ENCODE peak calls at places on chromosomes 1 and 21, in four cellular contexts. P is IMR-90, S is K562, X is GM12878. V is an unnamed sample.

GRCh38 chr1:1347663-1348419 is 1.4 kb downstream of the DVL1 start:
- DNase-seq in P (peak), S (peak), X (no peak), V (no peak)

GRCh38 chr21:14594967-14595366 is 48.9 kb upstream of the SAMSN1 start:
- DNase-seq in S (no peak), X (no peak), P (no peak), V (no peak)

GRCh38 chr1:207691814-207692213 is 46.9 kb downstream of the CR1L start:
- DNase-seq in X (no peak), S (no peak), P (no peak), V (no peak)

GRCh38 chr1:61132176-61133047 is 50.1 kb downstream of the NFIA start:
- DNase-seq in S (no peak), X (no peak), P (peak), V (peak)

GRCh38 chr21:45600248-45600647 is 43.3 kb upstream of the PCBP3 start:
- DNase-seq in X (no peak), S (no peak), P (no peak), V (no peak)

GRCh38 chr1:209756608-209757445 is 974 bp downstream of the TRAF3IP3 start:
- DNase-seq in X (peak), S (no peak), P (no peak), V (no peak)

GRCh38 chr1:90045853-90046563 is 51.1 kb downstream of the ZNF326 start:
- DNase-seq in X (no peak), S (peak), P (peak), V (peak)

GRCh38 chr1:38000529-38001453 is 4.5 kb downstream of the FHL3 start:
- DNase-seq in X (no peak), S (no peak), P (peak), V (peak)

GRCh38 chr1:246782120-246782900 is 58.1 kb downstream of the SCCPDH start:
- DNase-seq in P (peak), S (no peak), X (peak), V (no peak)

GRCh38 chr1:155253208-155253607 is 2.1 kb downstream of the ENTREP3 start:
- DNase-seq in X (no peak), S (no peak), P (no peak), V (no peak)

DNA sequence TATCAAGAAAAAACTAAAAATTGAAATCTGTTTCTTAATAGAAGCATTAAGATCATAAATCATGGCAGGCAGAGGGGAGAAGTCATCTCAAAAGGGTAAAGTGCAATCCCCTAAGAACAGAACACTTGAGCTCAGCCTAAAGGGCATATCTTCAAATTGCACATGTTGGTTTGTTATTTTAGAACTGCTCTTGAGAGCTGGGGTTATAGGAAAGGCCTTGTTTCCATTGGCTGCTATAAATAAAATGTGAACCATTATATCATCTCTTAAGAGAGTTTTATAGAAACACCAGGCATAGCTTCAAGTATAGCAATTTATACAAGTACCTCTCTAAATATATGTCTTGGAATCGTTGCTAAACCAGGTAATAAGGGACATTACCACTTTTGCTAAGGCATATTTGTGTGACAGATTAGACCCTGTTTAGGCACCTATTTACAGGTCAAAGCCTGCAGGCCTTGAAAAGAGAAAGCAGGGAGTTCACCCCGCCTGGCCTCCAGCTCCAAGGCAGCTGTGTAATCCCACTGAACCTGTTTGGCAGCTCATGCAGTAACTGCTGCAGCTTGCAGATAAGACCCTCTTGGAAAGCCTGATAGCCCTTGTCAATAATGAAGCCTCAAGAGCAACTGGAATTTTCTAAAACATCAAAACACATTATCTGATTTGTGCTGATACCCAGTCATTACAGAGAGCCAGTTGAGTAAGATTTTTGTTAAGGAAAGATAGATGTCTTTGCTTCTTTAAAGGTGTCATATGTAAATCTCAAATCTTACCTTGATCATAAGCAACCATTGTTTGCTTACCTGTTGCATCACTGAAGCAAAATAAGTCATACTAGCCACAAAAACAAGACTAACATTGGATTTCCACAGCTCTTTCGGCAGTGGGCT is 24.2 kb upstream of the SYDE2 start:
- DNase-seq in P (peak), S (peak), X (no peak), V (no peak)
- TF ChIP-seq FOS in P (no peak), S (no peak), X (no peak), V (no peak)

DNA sequence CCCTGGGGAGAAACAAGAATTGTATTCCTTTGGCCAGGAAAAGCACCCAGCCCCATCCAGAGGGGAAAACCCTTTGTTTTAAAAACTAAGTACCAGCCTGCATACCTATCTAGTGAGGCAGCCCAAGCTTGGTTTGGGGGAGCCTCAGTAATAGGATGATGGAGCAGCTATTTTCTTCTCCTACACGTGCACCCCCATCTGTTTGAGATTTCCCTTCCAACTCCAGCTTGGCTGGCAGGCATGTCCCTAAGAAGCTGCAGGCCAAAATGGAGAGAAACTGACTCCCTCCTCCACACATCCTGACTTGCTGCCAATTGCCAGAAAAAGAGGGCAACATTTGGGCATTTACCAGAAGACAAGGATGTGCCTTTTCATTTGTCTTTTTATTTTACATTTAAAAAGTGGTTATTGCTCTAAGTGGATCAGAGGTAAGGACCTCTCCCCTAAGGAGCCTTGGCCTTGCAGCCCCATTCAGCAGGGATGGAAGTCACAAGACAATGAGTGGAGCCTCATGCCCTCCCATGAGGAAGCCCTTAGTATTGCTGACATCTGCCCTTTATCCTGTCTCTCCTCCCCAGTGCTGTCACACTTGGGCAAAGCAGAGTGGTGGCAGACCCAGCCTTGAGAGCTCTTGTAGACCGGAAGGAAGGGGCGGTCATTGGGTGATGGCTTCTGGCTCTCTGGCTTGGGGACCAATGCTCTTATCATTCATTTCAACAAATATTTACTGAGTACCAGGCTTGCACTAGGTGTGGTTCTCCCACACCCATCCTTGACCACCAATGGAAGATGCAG is 8.6 kb downstream of the FNDC5 start:
- DNase-seq in X (no peak), S (no peak), P (peak), V (no peak)
- TF ChIP-seq FOS in X (no peak), S (no peak), P (no peak), V (no peak)

GRCh38 chr1:45954401-45954847 is 151.0 kb downstream of the MAST2 start:
- DNase-seq in X (no peak), P (peak), S (no peak), V (peak)
- TF ChIP-seq FOS in X (no peak), P (no peak), S (no peak), V (peak)

GRCh38 chr1:164780111-164780510 is 221.1 kb downstream of the PBX1 start:
- DNase-seq in P (peak), X (no peak), S (no peak), V (no peak)

GRCh38 chr1:164780863-164781262 is 221.9 kb downstream of the PBX1 start:
- DNase-seq in S (no peak), X (no peak), P (peak), V (no peak)

GRCh38 chr1:164781980-164782379 is 223.0 kb downstream of the PBX1 start:
- DNase-seq in S (no peak), X (no peak), P (no peak), V (no peak)

GRCh38 chr1:164777518-164777917 is 218.5 kb downstream of the PBX1 start:
- DNase-seq in P (no peak), S (no peak), X (no peak), V (no peak)

GRCh38 chr1:164779376-164779775 is 220.4 kb downstream of the PBX1 start:
- DNase-seq in X (no peak), P (no peak), S (no peak), V (no peak)
- TF ChIP-seq FOS in X (no peak), P (no peak), S (no peak), V (no peak)

DNA sequence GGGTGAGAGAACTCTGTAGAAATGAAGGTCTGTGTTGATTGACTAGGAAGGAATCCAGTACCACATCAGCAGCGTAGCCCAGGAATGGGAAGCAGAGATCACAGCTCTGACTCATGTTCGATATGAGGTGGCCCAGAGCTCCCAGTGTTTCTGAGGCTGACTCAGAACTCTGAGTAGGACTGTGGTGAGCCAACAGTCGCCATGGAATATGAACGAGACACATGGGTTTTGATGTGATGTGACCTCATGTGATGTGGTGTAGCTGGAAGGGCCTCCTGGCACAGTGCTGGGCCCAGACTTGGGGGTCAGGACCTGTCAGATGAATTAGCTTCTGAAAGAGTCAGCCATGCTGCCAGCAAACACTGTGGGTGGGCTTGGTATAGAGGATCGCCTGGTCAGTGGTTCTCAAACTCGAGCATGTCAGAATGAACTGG is 237.0 kb downstream of the MRPL39 start:
- DNase-seq in S (no peak), X (no peak), P (peak), V (peak)
- TF ChIP-seq FOS in S (no peak), X (no peak), P (peak), V (peak)

GRCh38 chr1:203911806-203912205 is 50.4 kb downstream of the SNRPE start:
- DNase-seq in P (no peak), X (no peak), S (no peak), V (no peak)
- TF ChIP-seq FOS in P (no peak), X (no peak), S (no peak), V (no peak)

GRCh38 chr1:198560093-198560638 is 19.7 kb upstream of the ATP6V1G3 start:
- DNase-seq in S (no peak), X (no peak), P (no peak), V (peak)
- TF ChIP-seq FOS in S (no peak), X (no peak), P (no peak), V (no peak)

GRCh38 chr1:67534627-67535065 is 104.4 kb upstream of the SERBP1 start:
- DNase-seq in X (no peak), S (no peak), P (peak), V (peak)

GRCh38 chr1:67536957-67537646 is 106.9 kb upstream of the SERBP1 start:
- DNase-seq in P (no peak), X (no peak), S (no peak), V (no peak)

GRCh38 chr1:67532452-67533216 is 102.4 kb upstream of the SERBP1 start:
- DNase-seq in X (peak), S (peak), P (peak), V (peak)

GRCh38 chr1:67537647-67538018 is 107.4 kb upstream of the SERBP1 start:
- DNase-seq in S (no peak), P (no peak), X (no peak), V (no peak)

DNA sequence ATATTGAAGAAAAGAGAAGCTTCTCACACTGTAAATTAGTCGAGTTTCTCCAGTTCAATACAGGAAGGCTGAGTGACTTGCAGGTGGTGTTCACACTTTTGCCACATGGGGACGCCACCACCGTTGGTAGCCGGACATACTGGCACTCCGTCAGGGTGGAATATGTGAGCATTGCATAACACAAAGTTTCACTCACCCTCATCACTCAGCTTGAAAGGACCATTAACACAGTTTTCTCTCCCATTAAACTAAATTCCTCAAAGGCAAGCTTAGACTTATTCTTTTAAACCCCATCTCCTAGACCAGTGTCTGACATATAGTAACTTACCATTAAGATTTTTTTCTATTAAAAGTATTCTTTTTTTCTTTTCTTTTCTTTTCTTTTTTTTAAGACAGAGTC is 105.3 kb upstream of the SERBP1 start:
- DNase-seq in P (peak), X (peak), S (peak), V (peak)
- TF ChIP-seq FOS in P (no peak), X (no peak), S (no peak), V (no peak)

GRCh38 chr1:15702722-15703550 is 18.8 kb downstream of the PLEKHM2 start:
- DNase-seq in P (peak), X (no peak), S (no peak), V (peak)
- TF ChIP-seq FOS in P (no peak), X (no peak), S (no peak), V (no peak)